ENCODE peak calls at places on chromosomes 13 and 19, in eight cellular contexts. One of them, this sample, is unnamed.

GRCh38 chr13:91346848-91347211 is 657 bp upstream of the MIR17HG start:
- DNase-seq in myocyte: peak
- DNase-seq in dorsolateral prefrontal cortex: no peak
- DNase-seq in naive thymus-derived CD4-positive, alpha-beta T cell: no peak
- DNase-seq in NCI-H345: peak
- DNase-seq in WTC11: peak
- DNase-seq in memory B cell: peak
- DNase-seq in testis: no peak
- DNase-seq in this sample: peak

GRCh38 chr19:46859637-46860124 is 1.1 kb upstream of the ARHGAP35 start:
- DNase-seq in myocyte: peak
- DNase-seq in dorsolateral prefrontal cortex: no peak
- DNase-seq in naive thymus-derived CD4-positive, alpha-beta T cell: no peak
- DNase-seq in NCI-H345: peak
- DNase-seq in WTC11: no peak
- DNase-seq in memory B cell: no peak
- DNase-seq in testis: peak
- DNase-seq in this sample: no peak

GRCh38 chr19:5445667-5446066 is 9.6 kb upstream of the ZNRF4 start:
- DNase-seq in myocyte: peak
- DNase-seq in dorsolateral prefrontal cortex: no peak
- DNase-seq in naive thymus-derived CD4-positive, alpha-beta T cell: no peak
- DNase-seq in NCI-H345: no peak
- DNase-seq in WTC11: no peak
- DNase-seq in memory B cell: no peak
- DNase-seq in testis: no peak
- DNase-seq in this sample: no peak

GRCh38 chr19:17557461-17557860 is 2.0 kb downstream of the COLGALT1 start:
- DNase-seq in myocyte: no peak
- DNase-seq in dorsolateral prefrontal cortex: no peak
- DNase-seq in naive thymus-derived CD4-positive, alpha-beta T cell: no peak
- DNase-seq in NCI-H345: no peak
- DNase-seq in WTC11: no peak
- DNase-seq in memory B cell: no peak
- DNase-seq in testis: no peak
- DNase-seq in this sample: no peak

GRCh38 chr13:114076329-114076761 is 56.1 kb downstream of the RASA3 start:
- DNase-seq in myocyte: no peak
- DNase-seq in dorsolateral prefrontal cortex: peak
- DNase-seq in naive thymus-derived CD4-positive, alpha-beta T cell: no peak
- DNase-seq in NCI-H345: no peak
- DNase-seq in WTC11: no peak
- DNase-seq in memory B cell: no peak
- DNase-seq in testis: no peak
- DNase-seq in this sample: no peak

GRCh38 chr19:45812297-45812696 is 2.8 kb downstream of the RSPH6A start:
- DNase-seq in myocyte: no peak
- DNase-seq in dorsolateral prefrontal cortex: no peak
- DNase-seq in naive thymus-derived CD4-positive, alpha-beta T cell: no peak
- DNase-seq in NCI-H345: no peak
- DNase-seq in WTC11: no peak
- DNase-seq in memory B cell: no peak
- DNase-seq in testis: no peak
- DNase-seq in this sample: no peak

GRCh38 chr13:49667773-49668172 is 23.5 kb downstream of the EBPL start:
- DNase-seq in myocyte: peak
- DNase-seq in dorsolateral prefrontal cortex: no peak
- DNase-seq in naive thymus-derived CD4-positive, alpha-beta T cell: no peak
- DNase-seq in NCI-H345: no peak
- DNase-seq in WTC11: no peak
- DNase-seq in memory B cell: no peak
- DNase-seq in testis: no peak
- DNase-seq in this sample: no peak

GRCh38 chr19:2215281-2215751 is 20.8 kb downstream of the PLEKHJ1 start:
- DNase-seq in myocyte: no peak
- DNase-seq in dorsolateral prefrontal cortex: no peak
- DNase-seq in naive thymus-derived CD4-positive, alpha-beta T cell: peak
- DNase-seq in NCI-H345: no peak
- DNase-seq in WTC11: peak
- DNase-seq in memory B cell: no peak
- DNase-seq in testis: no peak
- DNase-seq in this sample: peak

GRCh38 chr13:28394422-28394821 is 100.5 kb downstream of the FLT1 start:
- DNase-seq in myocyte: no peak
- DNase-seq in dorsolateral prefrontal cortex: no peak
- DNase-seq in naive thymus-derived CD4-positive, alpha-beta T cell: no peak
- DNase-seq in NCI-H345: no peak
- DNase-seq in WTC11: no peak
- DNase-seq in memory B cell: no peak
- DNase-seq in testis: no peak
- DNase-seq in this sample: no peak

GRCh38 chr19:51688665-51689571 is 4.2 kb upstream of the SPACA6 start:
- DNase-seq in myocyte: peak
- DNase-seq in dorsolateral prefrontal cortex: peak
- DNase-seq in naive thymus-derived CD4-positive, alpha-beta T cell: no peak
- DNase-seq in NCI-H345: no peak
- DNase-seq in WTC11: peak
- DNase-seq in memory B cell: no peak
- DNase-seq in testis: peak
- DNase-seq in this sample: no peak

GRCh38 chr13:62337109-62337880 is 921.6 kb upstream of the PCDH20 start:
- DNase-seq in myocyte: no peak
- DNase-seq in dorsolateral prefrontal cortex: no peak
- DNase-seq in naive thymus-derived CD4-positive, alpha-beta T cell: no peak
- DNase-seq in NCI-H345: no peak
- DNase-seq in WTC11: no peak
- DNase-seq in memory B cell: no peak
- DNase-seq in testis: no peak
- DNase-seq in this sample: no peak

GRCh38 chr19:35216026-35216832 is 12.3 kb downstream of the FAM187B start:
- DNase-seq in myocyte: no peak
- DNase-seq in dorsolateral prefrontal cortex: no peak
- DNase-seq in naive thymus-derived CD4-positive, alpha-beta T cell: no peak
- DNase-seq in NCI-H345: no peak
- DNase-seq in WTC11: no peak
- DNase-seq in memory B cell: no peak
- DNase-seq in testis: no peak
- DNase-seq in this sample: no peak

GRCh38 chr13:27168870-27169525 is 2.6 kb downstream of the USP12 start:
- DNase-seq in myocyte: no peak
- DNase-seq in dorsolateral prefrontal cortex: no peak
- DNase-seq in naive thymus-derived CD4-positive, alpha-beta T cell: no peak
- DNase-seq in NCI-H345: no peak
- DNase-seq in WTC11: no peak
- DNase-seq in memory B cell: no peak
- DNase-seq in testis: no peak
- DNase-seq in this sample: no peak

GRCh38 chr13:51041710-51042109 is 69.4 kb downstream of the C13orf42 start:
- DNase-seq in myocyte: no peak
- DNase-seq in dorsolateral prefrontal cortex: no peak
- DNase-seq in naive thymus-derived CD4-positive, alpha-beta T cell: no peak
- DNase-seq in NCI-H345: no peak
- DNase-seq in WTC11: no peak
- DNase-seq in memory B cell: no peak
- DNase-seq in testis: no peak
- DNase-seq in this sample: no peak

GRCh38 chr13:62113145-62113544 is 697.5 kb upstream of the PCDH20 start:
- DNase-seq in myocyte: no peak
- DNase-seq in dorsolateral prefrontal cortex: no peak
- DNase-seq in naive thymus-derived CD4-positive, alpha-beta T cell: no peak
- DNase-seq in NCI-H345: peak
- DNase-seq in WTC11: no peak
- DNase-seq in memory B cell: no peak
- DNase-seq in testis: no peak
- DNase-seq in this sample: no peak

GRCh38 chr13:44368599-44369368 is 4.8 kb upstream of the SERP2 start:
- DNase-seq in myocyte: peak
- DNase-seq in dorsolateral prefrontal cortex: no peak
- DNase-seq in naive thymus-derived CD4-positive, alpha-beta T cell: no peak
- DNase-seq in NCI-H345: peak
- DNase-seq in WTC11: no peak
- DNase-seq in memory B cell: no peak
- DNase-seq in testis: no peak
- DNase-seq in this sample: no peak

GRCh38 chr13:20193142-20193923 is 595 bp upstream of the GJB2 start:
- DNase-seq in myocyte: no peak
- DNase-seq in dorsolateral prefrontal cortex: no peak
- DNase-seq in naive thymus-derived CD4-positive, alpha-beta T cell: no peak
- DNase-seq in NCI-H345: no peak
- DNase-seq in WTC11: no peak
- DNase-seq in memory B cell: no peak
- DNase-seq in testis: no peak
- DNase-seq in this sample: no peak

GRCh38 chr19:37551123-37551993 is 43.2 kb downstream of the ZNF571 start:
- DNase-seq in myocyte: no peak
- DNase-seq in dorsolateral prefrontal cortex: no peak
- DNase-seq in naive thymus-derived CD4-positive, alpha-beta T cell: no peak
- DNase-seq in NCI-H345: no peak
- DNase-seq in WTC11: peak
- DNase-seq in memory B cell: peak
- DNase-seq in testis: peak
- DNase-seq in this sample: peak